ENCODE peak calls at places on chromosome 21, in ten cellular contexts. One of them, this sample, is unnamed. For H3K9me3, the result is how much of the 10 kb centered on the place peaks cover.

GRCh38 chr21:42393443-42393950 is 2.4 kb downstream of the TMPRSS3 start:
- DNase-seq in CD4-positive, alpha-beta T cell: no peak
- DNase-seq in prostate gland: no peak
- DNase-seq in fibroblast of lung: no peak
- DNase-seq in lung: no peak
- DNase-seq in upper lobe of right lung: no peak
- DNase-seq in breast epithelium: no peak
- DNase-seq in kidney: no peak
- DNase-seq in cardiac muscle cell: no peak
- DNase-seq in colonic mucosa: no peak
- DNase-seq in this sample: no peak

GRCh38 chr21:14877581-14878228 is 187.1 kb downstream of the NRIP1 start:
- DNase-seq in fibroblast of lung: peak
- DNase-seq in prostate gland: no peak
- DNase-seq in colonic mucosa: no peak
- DNase-seq in breast epithelium: no peak
- DNase-seq in upper lobe of right lung: no peak
- DNase-seq in CD4-positive, alpha-beta T cell: no peak
- DNase-seq in lung: no peak
- DNase-seq in kidney: no peak
- DNase-seq in cardiac muscle cell: no peak
- DNase-seq in this sample: peak

GRCh38 chr21:44006017-44006624 is 6.0 kb upstream of the TRAPPC10 start:
- DNase-seq in lung: no peak
- DNase-seq in breast epithelium: no peak
- DNase-seq in fibroblast of lung: peak
- DNase-seq in upper lobe of right lung: no peak
- DNase-seq in colonic mucosa: no peak
- DNase-seq in CD4-positive, alpha-beta T cell: no peak
- DNase-seq in cardiac muscle cell: no peak
- DNase-seq in kidney: no peak
- DNase-seq in prostate gland: no peak
- DNase-seq in this sample: peak

GRCh38 chr21:31218830-31219608 is 125.0 kb downstream of the TIAM1 start:
- DNase-seq in breast epithelium: peak
- DNase-seq in colonic mucosa: peak
- DNase-seq in upper lobe of right lung: no peak
- DNase-seq in prostate gland: peak
- DNase-seq in kidney: no peak
- DNase-seq in CD4-positive, alpha-beta T cell: no peak
- DNase-seq in cardiac muscle cell: no peak
- DNase-seq in lung: peak
- DNase-seq in fibroblast of lung: peak
- DNase-seq in this sample: peak

GRCh38 chr21:25369524-25370300 is 237.6 kb downstream of the MRPL39 start:
- DNase-seq in fibroblast of lung: peak
- DNase-seq in colonic mucosa: no peak
- DNase-seq in breast epithelium: no peak
- DNase-seq in cardiac muscle cell: no peak
- DNase-seq in lung: no peak
- DNase-seq in kidney: no peak
- DNase-seq in CD4-positive, alpha-beta T cell: no peak
- DNase-seq in upper lobe of right lung: no peak
- DNase-seq in prostate gland: no peak
- DNase-seq in this sample: no peak

GRCh38 chr21:15616864-15617574 is 112.8 kb upstream of the USP25 start:
- DNase-seq in upper lobe of right lung: no peak
- DNase-seq in lung: no peak
- DNase-seq in CD4-positive, alpha-beta T cell: no peak
- DNase-seq in colonic mucosa: no peak
- DNase-seq in cardiac muscle cell: no peak
- DNase-seq in fibroblast of lung: peak
- DNase-seq in breast epithelium: no peak
- DNase-seq in kidney: no peak
- DNase-seq in prostate gland: no peak
- DNase-seq in this sample: no peak

GRCh38 chr21:25809013-25809412 is 74.2 kb downstream of the GABPA start:
- DNase-seq in breast epithelium: no peak
- DNase-seq in kidney: no peak
- DNase-seq in CD4-positive, alpha-beta T cell: no peak
- DNase-seq in lung: no peak
- DNase-seq in prostate gland: no peak
- DNase-seq in colonic mucosa: no peak
- DNase-seq in upper lobe of right lung: no peak
- DNase-seq in fibroblast of lung: no peak
- DNase-seq in cardiac muscle cell: no peak
- DNase-seq in this sample: peak

GRCh38 chr21:25568230-25568629 is 39.1 kb downstream of the MRPL39 start:
- DNase-seq in CD4-positive, alpha-beta T cell: no peak
- DNase-seq in breast epithelium: no peak
- DNase-seq in fibroblast of lung: peak
- DNase-seq in upper lobe of right lung: no peak
- DNase-seq in kidney: peak
- DNase-seq in lung: no peak
- DNase-seq in prostate gland: no peak
- DNase-seq in colonic mucosa: peak
- DNase-seq in cardiac muscle cell: peak
- DNase-seq in this sample: no peak

GRCh38 chr21:34794686-34795085 is 125.9 kb downstream of the CLIC6 start:
- DNase-seq in upper lobe of right lung: no peak
- DNase-seq in breast epithelium: no peak
- DNase-seq in lung: no peak
- DNase-seq in prostate gland: no peak
- DNase-seq in kidney: no peak
- DNase-seq in fibroblast of lung: no peak
- DNase-seq in cardiac muscle cell: no peak
- DNase-seq in colonic mucosa: no peak
- DNase-seq in CD4-positive, alpha-beta T cell: no peak
- DNase-seq in this sample: no peak

GRCh38 chr21:39022901-39023693 is 160.2 kb downstream of the PSMG1 start:
- DNase-seq in colonic mucosa: no peak
- DNase-seq in kidney: peak
- DNase-seq in breast epithelium: peak
- DNase-seq in CD4-positive, alpha-beta T cell: no peak
- DNase-seq in prostate gland: no peak
- DNase-seq in lung: peak
- DNase-seq in upper lobe of right lung: peak
- DNase-seq in cardiac muscle cell: peak
- DNase-seq in fibroblast of lung: peak
- DNase-seq in this sample: no peak

GRCh38 chr21:41641510-41641815 is 125.4 kb downstream of the RIPK4 start:
- DNase-seq in fibroblast of lung: no peak
- DNase-seq in colonic mucosa: no peak
- DNase-seq in upper lobe of right lung: peak
- DNase-seq in cardiac muscle cell: no peak
- DNase-seq in kidney: no peak
- DNase-seq in breast epithelium: no peak
- DNase-seq in CD4-positive, alpha-beta T cell: no peak
- DNase-seq in lung: no peak
- DNase-seq in prostate gland: no peak
- DNase-seq in this sample: no peak

GRCh38 chr21:18646114-18646513 is 242.5 kb upstream of the TMPRSS15 start:
- DNase-seq in upper lobe of right lung: no peak
- DNase-seq in breast epithelium: no peak
- DNase-seq in lung: no peak
- DNase-seq in prostate gland: no peak
- DNase-seq in kidney: no peak
- DNase-seq in fibroblast of lung: no peak
- DNase-seq in CD4-positive, alpha-beta T cell: no peak
- DNase-seq in cardiac muscle cell: no peak
- DNase-seq in colonic mucosa: no peak
- DNase-seq in this sample: no peak

GRCh38 chr21:42764443-42764760 is 111.0 kb downstream of the PDE9A start:
- DNase-seq in breast epithelium: no peak
- DNase-seq in colonic mucosa: no peak
- DNase-seq in prostate gland: no peak
- DNase-seq in upper lobe of right lung: no peak
- DNase-seq in lung: no peak
- DNase-seq in fibroblast of lung: no peak
- DNase-seq in kidney: no peak
- DNase-seq in CD4-positive, alpha-beta T cell: no peak
- DNase-seq in cardiac muscle cell: no peak
- DNase-seq in this sample: no peak

GRCh38 chr21:38843806-38844479 is 38.2 kb downstream of the ETS2 start:
- DNase-seq in breast epithelium: no peak
- DNase-seq in prostate gland: no peak
- DNase-seq in cardiac muscle cell: no peak
- DNase-seq in fibroblast of lung: peak
- DNase-seq in upper lobe of right lung: no peak
- DNase-seq in lung: no peak
- DNase-seq in CD4-positive, alpha-beta T cell: no peak
- DNase-seq in kidney: no peak
- DNase-seq in colonic mucosa: no peak
- DNase-seq in this sample: peak

GRCh38 chr21:42565206-42565810 is 51.7 kb downstream of the SLC37A1 start:
- DNase-seq in colonic mucosa: no peak
- DNase-seq in lung: no peak
- DNase-seq in kidney: peak
- DNase-seq in breast epithelium: no peak
- DNase-seq in fibroblast of lung: no peak
- DNase-seq in prostate gland: no peak
- DNase-seq in cardiac muscle cell: no peak
- DNase-seq in CD4-positive, alpha-beta T cell: no peak
- DNase-seq in upper lobe of right lung: peak
- DNase-seq in this sample: no peak

GRCh38 chr21:34022557-34023335 is 50.6 kb upstream of the MRPS6 start:
- DNase-seq in lung: no peak
- DNase-seq in kidney: no peak
- DNase-seq in fibroblast of lung: no peak
- DNase-seq in colonic mucosa: no peak
- DNase-seq in breast epithelium: no peak
- DNase-seq in CD4-positive, alpha-beta T cell: no peak
- DNase-seq in prostate gland: no peak
- DNase-seq in upper lobe of right lung: no peak
- DNase-seq in cardiac muscle cell: peak
- DNase-seq in this sample: no peak

GRCh38 chr21:31132574-31133242 is 94.4 kb upstream of the KRTAP19-8 start:
- DNase-seq in fibroblast of lung: peak
- DNase-seq in prostate gland: no peak
- DNase-seq in upper lobe of right lung: no peak
- DNase-seq in CD4-positive, alpha-beta T cell: peak
- DNase-seq in cardiac muscle cell: no peak
- DNase-seq in breast epithelium: no peak
- DNase-seq in colonic mucosa: no peak
- DNase-seq in kidney: no peak
- DNase-seq in lung: no peak
- DNase-seq in this sample: no peak

GRCh38 chr21:42654179-42654912 is 925 bp downstream of the PDE9A start:
- DNase-seq in colonic mucosa: peak
- DNase-seq in kidney: peak
- DNase-seq in cardiac muscle cell: peak
- DNase-seq in breast epithelium: no peak
- DNase-seq in upper lobe of right lung: peak
- DNase-seq in fibroblast of lung: no peak
- DNase-seq in prostate gland: no peak
- DNase-seq in CD4-positive, alpha-beta T cell: no peak
- DNase-seq in lung: no peak
- DNase-seq in this sample: peak

GRCh38 chr21:39098696-39099111 is 84.5 kb downstream of the PSMG1 start:
- DNase-seq in fibroblast of lung: no peak
- DNase-seq in cardiac muscle cell: peak
- DNase-seq in CD4-positive, alpha-beta T cell: no peak
- DNase-seq in colonic mucosa: no peak
- DNase-seq in prostate gland: no peak
- DNase-seq in upper lobe of right lung: no peak
- DNase-seq in lung: no peak
- DNase-seq in breast epithelium: no peak
- DNase-seq in kidney: no peak
- DNase-seq in this sample: no peak

GRCh38 chr21:16588433-16588860 is 858.7 kb downstream of the USP25 start:
- DNase-seq in breast epithelium: peak
- DNase-seq in cardiac muscle cell: peak
- DNase-seq in prostate gland: peak
- DNase-seq in upper lobe of right lung: peak
- DNase-seq in fibroblast of lung: peak
- DNase-seq in CD4-positive, alpha-beta T cell: no peak
- DNase-seq in colonic mucosa: peak
- DNase-seq in kidney: peak
- DNase-seq in lung: peak
- DNase-seq in this sample: peak

GRCh38 chr21:46320331-46320801 is 3.3 kb downstream of the C21orf58 start:
- DNase-seq in lung: no peak
- DNase-seq in prostate gland: no peak
- DNase-seq in breast epithelium: no peak
- DNase-seq in colonic mucosa: no peak
- DNase-seq in kidney: no peak
- DNase-seq in CD4-positive, alpha-beta T cell: no peak
- DNase-seq in upper lobe of right lung: no peak
- DNase-seq in cardiac muscle cell: no peak
- DNase-seq in fibroblast of lung: no peak
- DNase-seq in this sample: no peak

GRCh38 chr21:36976882-36977651 is 10.6 kb upstream of the HLCS start:
- DNase-seq in colonic mucosa: no peak
- DNase-seq in breast epithelium: no peak
- DNase-seq in lung: peak
- DNase-seq in upper lobe of right lung: no peak
- DNase-seq in kidney: no peak
- DNase-seq in prostate gland: peak
- DNase-seq in fibroblast of lung: peak
- DNase-seq in cardiac muscle cell: peak
- DNase-seq in CD4-positive, alpha-beta T cell: no peak
- DNase-seq in this sample: peak
- TF ChIP-seq CTCF in colonic mucosa: peak
- TF ChIP-seq CTCF in breast epithelium: peak
- TF ChIP-seq CTCF in lung: peak
- TF ChIP-seq CTCF in upper lobe of right lung: peak
- TF ChIP-seq CTCF in kidney: peak
- TF ChIP-seq CTCF in prostate gland: peak
- TF ChIP-seq CTCF in fibroblast of lung: peak
- TF ChIP-seq CTCF in cardiac muscle cell: peak
- TF ChIP-seq CTCF in CD4-positive, alpha-beta T cell: peak
- TF ChIP-seq CTCF in this sample: peak

GRCh38 chr21:7953058-7953457 is 2568.3 kb upstream of the TPTE start:
- DNase-seq in breast epithelium: no peak
- DNase-seq in lung: no peak
- DNase-seq in kidney: no peak
- DNase-seq in colonic mucosa: no peak
- DNase-seq in upper lobe of right lung: no peak
- DNase-seq in CD4-positive, alpha-beta T cell: no peak
- DNase-seq in prostate gland: no peak
- DNase-seq in cardiac muscle cell: no peak
- DNase-seq in fibroblast of lung: no peak
- DNase-seq in this sample: no peak
- H3K9me3 ChIP-seq in breast epithelium: half or more
- H3K9me3 ChIP-seq in lung: half or more
- H3K9me3 ChIP-seq in kidney: half or more
- H3K9me3 ChIP-seq in colonic mucosa: under half
- H3K9me3 ChIP-seq in upper lobe of right lung: half or more
- H3K9me3 ChIP-seq in CD4-positive, alpha-beta T cell: half or more
- H3K9me3 ChIP-seq in prostate gland: under half
- H3K9me3 ChIP-seq in cardiac muscle cell: half or more
- H3K9me3 ChIP-seq in fibroblast of lung: under half
- H3K9me3 ChIP-seq in this sample: half or more

GRCh38 chr21:32484706-32485380 is 72.3 kb downstream of the EVA1C start:
- DNase-seq in colonic mucosa: peak
- DNase-seq in fibroblast of lung: no peak
- DNase-seq in CD4-positive, alpha-beta T cell: no peak
- DNase-seq in breast epithelium: peak
- DNase-seq in lung: peak
- DNase-seq in prostate gland: peak
- DNase-seq in upper lobe of right lung: peak
- DNase-seq in kidney: peak
- DNase-seq in cardiac muscle cell: no peak
- DNase-seq in this sample: no peak
- TF ChIP-seq CTCF in colonic mucosa: no peak
- TF ChIP-seq CTCF in fibroblast of lung: no peak
- TF ChIP-seq CTCF in CD4-positive, alpha-beta T cell: no peak
- TF ChIP-seq CTCF in breast epithelium: no peak
- TF ChIP-seq CTCF in lung: no peak
- TF ChIP-seq CTCF in prostate gland: no peak
- TF ChIP-seq CTCF in upper lobe of right lung: no peak
- TF ChIP-seq CTCF in kidney: no peak
- TF ChIP-seq CTCF in cardiac muscle cell: no peak
- TF ChIP-seq CTCF in this sample: no peak

GRCh38 chr21:10466200-10466599 is 55.2 kb upstream of the TPTE start:
- DNase-seq in cardiac muscle cell: no peak
- DNase-seq in fibroblast of lung: no peak
- DNase-seq in CD4-positive, alpha-beta T cell: no peak
- DNase-seq in kidney: no peak
- DNase-seq in upper lobe of right lung: no peak
- DNase-seq in prostate gland: no peak
- DNase-seq in breast epithelium: no peak
- DNase-seq in lung: no peak
- DNase-seq in colonic mucosa: no peak
- DNase-seq in this sample: no peak
- H3K9me3 ChIP-seq in cardiac muscle cell: under half
- H3K9me3 ChIP-seq in fibroblast of lung: under half
- H3K9me3 ChIP-seq in CD4-positive, alpha-beta T cell: under half
- H3K9me3 ChIP-seq in kidney: under half
- H3K9me3 ChIP-seq in upper lobe of right lung: under half
- H3K9me3 ChIP-seq in prostate gland: under half
- H3K9me3 ChIP-seq in breast epithelium: under half
- H3K9me3 ChIP-seq in lung: under half
- H3K9me3 ChIP-seq in colonic mucosa: under half
- H3K9me3 ChIP-seq in this sample: under half